ENCODE peak calls at places on chromosome 20, in seven cellular contexts. One of them, this sample, is unnamed.
A peak's percentile ranks its signal among the peaks of the same experiment; 100 is the strongest.

GRCh38 chr20:53949319-53949839 is 121.0 kb downstream of the BCAS1 start:
- DNase-seq in retinal pigment epithelial cell: peak; percentile 55
- DNase-seq in AG08396: peak; percentile 79
- DNase-seq in T-helper 2 cell: peak; percentile 73
- DNase-seq in LHCN-M2: peak; percentile 92
- DNase-seq in EH: peak; percentile 93
- DNase-seq in GM20000: peak; percentile 40
- DNase-seq in this sample: peak; percentile 55

GRCh38 chr20:43583982-43584432 is 6.7 kb upstream of the IFT52 start:
- DNase-seq in retinal pigment epithelial cell: peak; percentile 81
- DNase-seq in AG08396: peak; percentile 86
- DNase-seq in T-helper 2 cell: no peak
- DNase-seq in LHCN-M2: peak; percentile 99
- DNase-seq in EH: peak; percentile 98
- DNase-seq in GM20000: no peak
- DNase-seq in this sample: peak; percentile 25

GRCh38 chr20:44552950-44553908 is 29.1 kb upstream of the PKIG start:
- DNase-seq in retinal pigment epithelial cell: no peak
- DNase-seq in AG08396: peak; percentile 44
- DNase-seq in T-helper 2 cell: no peak
- DNase-seq in LHCN-M2: peak; percentile 82
- DNase-seq in EH: peak; percentile 87
- DNase-seq in GM20000: no peak
- DNase-seq in this sample: no peak

GRCh38 chr20:53735536-53736050 is 142.0 kb upstream of the ZNF217 start:
- DNase-seq in retinal pigment epithelial cell: peak; percentile 88
- DNase-seq in AG08396: peak; percentile 45
- DNase-seq in T-helper 2 cell: no peak
- DNase-seq in LHCN-M2: peak; percentile 80
- DNase-seq in EH: peak; percentile 96
- DNase-seq in GM20000: no peak
- DNase-seq in this sample: no peak

GRCh38 chr20:58523072-58523681 is 8.0 kb upstream of the APCDD1L start:
- DNase-seq in retinal pigment epithelial cell: peak; percentile 47
- DNase-seq in AG08396: no peak
- DNase-seq in T-helper 2 cell: no peak
- DNase-seq in LHCN-M2: no peak
- DNase-seq in EH: no peak
- DNase-seq in GM20000: no peak
- DNase-seq in this sample: peak; percentile 23

GRCh38 chr20:35173576-35174192 is 1.8 kb downstream of the PROCR start:
- DNase-seq in retinal pigment epithelial cell: no peak
- DNase-seq in AG08396: no peak
- DNase-seq in T-helper 2 cell: no peak
- DNase-seq in LHCN-M2: no peak
- DNase-seq in EH: no peak
- DNase-seq in GM20000: no peak
- DNase-seq in this sample: no peak

GRCh38 chr20:45970646-45971424 is 1.2 kb downstream of the ZNF335 start:
- DNase-seq in retinal pigment epithelial cell: no peak
- DNase-seq in AG08396: peak; percentile 52
- DNase-seq in T-helper 2 cell: no peak
- DNase-seq in LHCN-M2: no peak
- DNase-seq in EH: peak; percentile 41
- DNase-seq in GM20000: peak; percentile 52
- DNase-seq in this sample: no peak

GRCh38 chr20:39645130-39645529 is 683.0 kb downstream of the DHX35 start:
- DNase-seq in retinal pigment epithelial cell: no peak
- DNase-seq in AG08396: no peak
- DNase-seq in T-helper 2 cell: no peak
- DNase-seq in LHCN-M2: no peak
- DNase-seq in EH: no peak
- DNase-seq in GM20000: no peak
- DNase-seq in this sample: no peak

GRCh38 chr20:49843139-49843538 is 30.5 kb downstream of the SLC9A8 start:
- DNase-seq in retinal pigment epithelial cell: no peak
- DNase-seq in AG08396: no peak
- DNase-seq in T-helper 2 cell: no peak
- DNase-seq in LHCN-M2: peak; percentile 18
- DNase-seq in EH: peak; percentile 48
- DNase-seq in GM20000: no peak
- DNase-seq in this sample: no peak

GRCh38 chr20:10060223-10060622 is 25.4 kb downstream of the ANKEF1 start:
- DNase-seq in retinal pigment epithelial cell: no peak
- DNase-seq in AG08396: no peak
- DNase-seq in T-helper 2 cell: no peak
- DNase-seq in LHCN-M2: no peak
- DNase-seq in EH: no peak
- DNase-seq in GM20000: no peak
- DNase-seq in this sample: no peak

GRCh38 chr20:58452667-58453255 is 62.4 kb downstream of the APCDD1L start:
- DNase-seq in retinal pigment epithelial cell: no peak
- DNase-seq in AG08396: no peak
- DNase-seq in T-helper 2 cell: no peak
- DNase-seq in LHCN-M2: no peak
- DNase-seq in EH: no peak
- DNase-seq in GM20000: no peak
- DNase-seq in this sample: no peak

GRCh38 chr20:62742550-62742949 is 33.9 kb downstream of the NTSR1 start:
- DNase-seq in retinal pigment epithelial cell: no peak
- DNase-seq in AG08396: no peak
- DNase-seq in T-helper 2 cell: no peak
- DNase-seq in LHCN-M2: no peak
- DNase-seq in EH: no peak
- DNase-seq in GM20000: no peak
- DNase-seq in this sample: no peak

GRCh38 chr20:39108746-39109145 is 146.6 kb downstream of the DHX35 start:
- DNase-seq in retinal pigment epithelial cell: no peak
- DNase-seq in AG08396: no peak
- DNase-seq in T-helper 2 cell: no peak
- DNase-seq in LHCN-M2: peak; percentile 5
- DNase-seq in EH: peak; percentile 52
- DNase-seq in GM20000: no peak
- DNase-seq in this sample: no peak

GRCh38 chr20:46399401-46399800 is 7.0 kb downstream of the ELMO2 start:
- DNase-seq in retinal pigment epithelial cell: no peak
- DNase-seq in AG08396: no peak
- DNase-seq in T-helper 2 cell: no peak
- DNase-seq in LHCN-M2: no peak
- DNase-seq in EH: no peak
- DNase-seq in GM20000: no peak
- DNase-seq in this sample: peak; percentile 30

GRCh38 chr20:47397652-47398301 is 41.3 kb upstream of the ZMYND8 start:
- DNase-seq in retinal pigment epithelial cell: no peak
- DNase-seq in AG08396: no peak
- DNase-seq in T-helper 2 cell: no peak
- DNase-seq in LHCN-M2: no peak
- DNase-seq in EH: no peak
- DNase-seq in GM20000: no peak
- DNase-seq in this sample: no peak

GRCh38 chr20:16785221-16785620 is 37.1 kb downstream of the OTOR start:
- DNase-seq in retinal pigment epithelial cell: no peak
- DNase-seq in AG08396: no peak
- DNase-seq in T-helper 2 cell: no peak
- DNase-seq in LHCN-M2: peak; percentile 8
- DNase-seq in EH: peak; percentile 30
- DNase-seq in GM20000: no peak
- DNase-seq in this sample: no peak

GRCh38 chr20:44702776-44703175 is 12.4 kb upstream of the CCN5 start:
- DNase-seq in retinal pigment epithelial cell: peak; percentile 71
- DNase-seq in AG08396: peak; percentile 81
- DNase-seq in T-helper 2 cell: no peak
- DNase-seq in LHCN-M2: peak; percentile 96
- DNase-seq in EH: peak; percentile 89
- DNase-seq in GM20000: peak; percentile 59
- DNase-seq in this sample: no peak

GRCh38 chr20:47445291-47445690 is 56.4 kb upstream of the NCOA3 start:
- DNase-seq in retinal pigment epithelial cell: no peak
- DNase-seq in AG08396: no peak
- DNase-seq in T-helper 2 cell: no peak
- DNase-seq in LHCN-M2: no peak
- DNase-seq in EH: no peak
- DNase-seq in GM20000: no peak
- DNase-seq in this sample: no peak

GRCh38 chr20:3173582-3174441 is 463 bp upstream of the LZTS3 start:
- DNase-seq in retinal pigment epithelial cell: no peak
- DNase-seq in AG08396: peak; percentile 98
- DNase-seq in T-helper 2 cell: peak; percentile 86
- DNase-seq in LHCN-M2: peak; percentile 68
- DNase-seq in EH: peak; percentile 83
- DNase-seq in GM20000: peak; percentile 99
- DNase-seq in this sample: peak; percentile 86

GRCh38 chr20:17835240-17835940 is 133.2 kb downstream of the SNX5 start:
- DNase-seq in retinal pigment epithelial cell: no peak
- DNase-seq in AG08396: peak; percentile 47
- DNase-seq in T-helper 2 cell: no peak
- DNase-seq in LHCN-M2: peak; percentile 80
- DNase-seq in EH: peak; percentile 94
- DNase-seq in GM20000: no peak
- DNase-seq in this sample: no peak